ENCODE peak calls at places on chromosomes 2 and 18, in seven cellular contexts. H, F, B, N, A, D and Y are unnamed samples.

GRCh38 chr2:105598853-105599252 is 145.9 kb upstream of the NCK2 start:
- ATAC-seq in H (no peak), F (peak), B (no peak), N (no peak), A (no peak), D (no peak), Y (no peak)

GRCh38 chr2:64338910-64339500 is 115.0 kb upstream of the LGALSL start:
- ATAC-seq in H (no peak), F (peak), B (no peak), N (no peak), A (no peak), D (peak), Y (no peak)

GRCh38 chr2:193428336-193428818 is 1233.6 kb upstream of the TMEFF2 start:
- ATAC-seq in H (no peak), F (no peak), B (no peak), N (no peak), A (no peak), D (no peak), Y (no peak)

GRCh38 chr2:133862400-133862977 is 294.2 kb upstream of the NCKAP5 start:
- ATAC-seq in H (no peak), F (no peak), B (no peak), N (no peak), A (no peak), D (no peak), Y (no peak)

GRCh38 chr18:58361212-58361611 is 267.7 kb downstream of the ALPK2 start:
- ATAC-seq in H (peak), F (no peak), B (no peak), N (no peak), A (no peak), D (no peak), Y (no peak)

GRCh38 chr2:226792155-226792871 is 7.3 kb downstream of the IRS1 start:
- ATAC-seq in H (no peak), F (no peak), B (no peak), N (peak), A (no peak), D (no peak), Y (no peak)

GRCh38 chr2:206408323-206409320 is 34.7 kb upstream of the ADAM23 start:
- ATAC-seq in H (no peak), F (no peak), B (no peak), N (no peak), A (no peak), D (no peak), Y (no peak)

GRCh38 chr2:239898292-239898925 is 126.7 kb downstream of the NDUFA10 start:
- ATAC-seq in H (no peak), F (no peak), B (no peak), N (no peak), A (no peak), D (no peak), Y (no peak)

GRCh38 chr2:111169268-111169667 is 48.6 kb downstream of the BCL2L11 start:
- ATAC-seq in H (no peak), F (no peak), B (peak), N (no peak), A (no peak), D (peak), Y (no peak)

GRCh38 chr2:19472579-19472978 is 114.2 kb upstream of the OSR1 start:
- ATAC-seq in H (no peak), F (no peak), B (no peak), N (no peak), A (no peak), D (no peak), Y (no peak)

GRCh38 chr2:1837022-1837421 is 92.7 kb upstream of the PXDN start:
- ATAC-seq in H (no peak), F (no peak), B (peak), N (no peak), A (no peak), D (no peak), Y (no peak)

GRCh38 chr2:145038041-145038525 is 518.2 kb upstream of the ZEB2 start:
- ATAC-seq in H (peak), F (no peak), B (no peak), N (peak), A (no peak), D (no peak), Y (no peak)

GRCh38 chr2:113174369-113174735 is 581 bp downstream of the PSD4 start:
- ATAC-seq in H (no peak), F (no peak), B (no peak), N (no peak), A (no peak), D (no peak), Y (no peak)

GRCh38 chr2:207166039-207166348 is 246 bp upstream of the KLF7 start:
- ATAC-seq in H (peak), F (peak), B (peak), N (peak), A (peak), D (peak), Y (peak)

GRCh38 chr2:135162377-135162776 is 110.3 kb downstream of the RAB3GAP1 start:
- ATAC-seq in H (no peak), F (no peak), B (no peak), N (no peak), A (no peak), D (no peak), Y (no peak)

GRCh38 chr18:7729858-7730257 is 162.7 kb downstream of the PTPRM start:
- ATAC-seq in H (no peak), F (no peak), B (no peak), N (no peak), A (no peak), D (no peak), Y (no peak)

GRCh38 chr2:226446406-226447001 is 353.1 kb downstream of the IRS1 start:
- ATAC-seq in H (peak), F (no peak), B (no peak), N (peak), A (peak), D (no peak), Y (no peak)

GRCh38 chr2:102660574-102660973 is 41.2 kb downstream of the SLC9A2 start:
- ATAC-seq in H (no peak), F (no peak), B (no peak), N (no peak), A (no peak), D (no peak), Y (no peak)

GRCh38 chr18:32542221-32542798 is 71.6 kb upstream of the GAREM1 start:
- ATAC-seq in H (no peak), F (no peak), B (no peak), N (no peak), A (no peak), D (no peak), Y (no peak)

GRCh38 chr2:85744771-85745601 is 8.8 kb upstream of the ATOH8 start:
- ATAC-seq in H (peak), F (no peak), B (no peak), N (no peak), A (no peak), D (no peak), Y (no peak)

GRCh38 chr2:55022486-55022885 is 27.8 kb downstream of the RTN4 start:
- ATAC-seq in H (no peak), F (no peak), B (peak), N (no peak), A (no peak), D (no peak), Y (no peak)

GRCh38 chr2:223148516-223148915 is 96.5 kb downstream of the KCNE4 start:
- ATAC-seq in H (no peak), F (no peak), B (no peak), N (no peak), A (no peak), D (no peak), Y (no peak)

GRCh38 chr2:84711651-84712050 is 169.2 kb downstream of the TRABD2A start:
- ATAC-seq in H (no peak), F (no peak), B (no peak), N (no peak), A (no peak), D (no peak), Y (no peak)

GRCh38 chr2:98869868-98870267 is 66.2 kb downstream of the CRACDL start:
- ATAC-seq in H (peak), F (no peak), B (no peak), N (no peak), A (no peak), D (no peak), Y (no peak)

GRCh38 chr18:75161629-75162028 is 47.3 kb downstream of the PTGR3 start:
- ATAC-seq in H (peak), F (peak), B (peak), N (peak), A (peak), D (peak), Y (peak)